ENCODE peak calls at places on chromosomes 6 and 20, in nine cellular contexts. U, V, I, H, L, J, C, W and Z are unnamed samples.
A peak's percentile ranks its signal among the peaks of the same experiment; 100 is the strongest.

GRCh38 chr20:19628570-19629134 is 129.4 kb upstream of the RIN2 start:
- DNase-seq in U (peak; percentile 80), V (peak; percentile 82), I (peak; percentile 27), H (peak; percentile 65), L (peak; percentile 24), J (peak; percentile 67), C (peak; percentile 64), W (peak; percentile 84), Z (peak; percentile 8)

GRCh38 chr20:47606414-47607207 is 104.9 kb downstream of the NCOA3 start:
- DNase-seq in U (no peak), V (no peak), I (no peak), H (no peak), L (no peak), J (no peak), C (no peak), W (no peak), Z (no peak)

GRCh38 chr6:145569140-145569539 is 166.2 kb downstream of the EPM2A start:
- DNase-seq in U (no peak), V (no peak), I (no peak), H (no peak), L (peak; percentile 33), J (no peak), C (no peak), W (no peak), Z (no peak)

GRCh38 chr6:36355819-36356218 is 19.1 kb upstream of the BNIP5 start:
- DNase-seq in U (peak; percentile 91), V (no peak), I (no peak), H (no peak), L (no peak), J (no peak), C (peak; percentile 46), W (no peak), Z (no peak)

GRCh38 chr6:124888581-124889371 is 73.5 kb upstream of the RNF217 start:
- DNase-seq in U (peak; percentile 6), V (no peak), I (no peak), H (no peak), L (no peak), J (no peak), C (no peak), W (no peak), Z (no peak)

GRCh38 chr6:168264593-168265335 is 54.8 kb downstream of the DACT2 start:
- DNase-seq in U (no peak), V (no peak), I (no peak), H (no peak), L (no peak), J (no peak), C (no peak), W (no peak), Z (peak; percentile 60)

GRCh38 chr6:1378224-1379025 is 11.0 kb upstream of the FOXF2 start:
- DNase-seq in U (no peak), V (no peak), I (no peak), H (no peak), L (no peak), J (no peak), C (no peak), W (no peak), Z (no peak)

GRCh38 chr6:108751851-108752732 is 96.1 kb upstream of the ARMC2 start:
- DNase-seq in U (no peak), V (no peak), I (no peak), H (no peak), L (no peak), J (no peak), C (no peak), W (no peak), Z (no peak)

GRCh38 chr20:62136283-62137091 is 6.7 kb downstream of the PSMA7 start:
- DNase-seq in U (peak; percentile 78), V (peak; percentile 74), I (no peak), H (peak; percentile 77), L (peak; percentile 89), J (peak; percentile 64), C (peak; percentile 43), W (no peak), Z (no peak)

GRCh38 chr6:152952866-152953509 is 29.9 kb downstream of the FBXO5 start:
- DNase-seq in U (peak; percentile 68), V (peak; percentile 73), I (no peak), H (no peak), L (peak; percentile 41), J (peak; percentile 38), C (peak; percentile 20), W (no peak), Z (no peak)

GRCh38 chr6:127907960-127908640 is 7.2 kb upstream of the THEMIS start:
- DNase-seq in U (no peak), V (no peak), I (no peak), H (no peak), L (no peak), J (no peak), C (no peak), W (no peak), Z (no peak)

GRCh38 chr20:54820392-54820791 is 345.0 kb downstream of the DOK5 start:
- DNase-seq in U (no peak), V (no peak), I (no peak), H (no peak), L (no peak), J (no peak), C (no peak), W (no peak), Z (no peak)

GRCh38 chr6:92427408-92427905 is 991.9 kb downstream of the EPHA7 start:
- DNase-seq in U (no peak), V (no peak), I (no peak), H (no peak), L (no peak), J (no peak), C (no peak), W (no peak), Z (no peak)

GRCh38 chr6:13453771-13454251 is 33.6 kb downstream of the GFOD1 start:
- DNase-seq in U (peak; percentile 51), V (peak; percentile 64), I (no peak), H (no peak), L (no peak), J (peak; percentile 77), C (peak; percentile 89), W (no peak), Z (peak; percentile 76)

GRCh38 chr20:31972481-31973386 is 4.8 kb downstream of the XKR7 start:
- DNase-seq in U (no peak), V (no peak), I (no peak), H (no peak), L (peak; percentile 68), J (no peak), C (no peak), W (no peak), Z (no peak)